ENCODE peak calls at places on chromosomes 1 and 21, in four cellular contexts. A is HL-60, H is K562, L is GM12878. Q is an unnamed sample.

GRCh38 chr1:68116643-68117235 is 66.3 kb upstream of the DIRAS3 start:
- DNase-seq in H (peak; percentile 48), A (peak; percentile 42), L (no peak), Q (no peak)

GRCh38 chr1:207817778-207818751 is 66.2 kb downstream of the CD46 start:
- DNase-seq in A (no peak), H (peak; percentile 77), L (no peak), Q (no peak)

GRCh38 chr21:36846624-36847023 is 119.8 kb downstream of the HLCS start:
- DNase-seq in A (no peak), L (no peak), H (no peak), Q (no peak)

GRCh38 chr1:227490001-227490400 is 73.4 kb upstream of the ZNF678 start:
- DNase-seq in A (no peak), H (peak; percentile 2), L (no peak), Q (no peak)

GRCh38 chr1:155105604-155106011 is 22.1 kb upstream of the EFNA1 start:
- DNase-seq in L (no peak), A (no peak), H (peak; percentile 4), Q (no peak)

GRCh38 chr21:36141513-36141925 is 6.6 kb downstream of the CBR3 start:
- DNase-seq in A (peak; percentile 86), H (peak; percentile 68), L (peak; percentile 53), Q (peak; percentile 43)

GRCh38 chr1:160078392-160079195 is 2.7 kb upstream of the KCNJ9 start:
- DNase-seq in A (peak; percentile 54), H (peak; percentile 76), L (no peak), Q (peak; percentile 61)

GRCh38 chr1:226403522-226404034 is 4.3 kb downstream of the PARP1 start:
- DNase-seq in L (no peak), A (no peak), H (peak; percentile 63), Q (no peak)

GRCh38 chr1:1210726-1211540 is 3.0 kb downstream of the TNFRSF4 start:
- DNase-seq in L (no peak), H (no peak), A (no peak), Q (no peak)

GRCh38 chr1:44649788-44650158 is 24.5 kb downstream of the TMEM53 start:
- DNase-seq in A (no peak), L (no peak), H (no peak), Q (no peak)

GRCh38 chr1:162629077-162629637 is 3.1 kb upstream of the DDR2 start:
- DNase-seq in H (no peak), A (no peak), L (no peak), Q (no peak)

GRCh38 chr1:115654125-115654524 is 12.4 kb downstream of the VANGL1 start:
- DNase-seq in L (no peak), A (no peak), H (peak; percentile 45), Q (no peak)

GRCh38 chr1:9901148-9902059 is 8.7 kb downstream of the CTNNBIP1 start:
- DNase-seq in L (no peak), A (no peak), H (peak; percentile 48), Q (no peak)

GRCh38 chr1:38579056-38579455 is 280.5 kb downstream of the RRAGC start:
- DNase-seq in A (no peak), L (no peak), H (no peak), Q (no peak)

GRCh38 chr1:206551985-206552325 is 44.6 kb downstream of the RASSF5 start:
- DNase-seq in H (no peak), A (no peak), L (no peak), Q (no peak)

GRCh38 chr1:77976433-77977076 is 2.3 kb downstream of the FUBP1 start:
- DNase-seq in H (peak; percentile 22), L (no peak), A (peak; percentile 18), Q (no peak)

GRCh38 chr1:93344886-93345632 is 648 bp upstream of the DR1 start:
- DNase-seq in A (peak; percentile 23), L (no peak), H (no peak), Q (no peak)

GRCh38 chr1:224802596-224802995 is 126.9 kb upstream of the DNAH14 start:
- DNase-seq in H (no peak), L (no peak), A (no peak), Q (no peak)

GRCh38 chr1:224801761-224802490 is 127.5 kb upstream of the DNAH14 start:
- DNase-seq in A (no peak), L (no peak), H (no peak), Q (no peak)

GRCh38 chr1:224799083-224799482 is 130.4 kb upstream of the DNAH14 start:
- DNase-seq in A (no peak), L (no peak), H (no peak), Q (no peak)

GRCh38 chr1:224804220-224804619 is 125.3 kb upstream of the DNAH14 start:
- DNase-seq in L (no peak), H (no peak), A (no peak), Q (no peak)

DNA sequence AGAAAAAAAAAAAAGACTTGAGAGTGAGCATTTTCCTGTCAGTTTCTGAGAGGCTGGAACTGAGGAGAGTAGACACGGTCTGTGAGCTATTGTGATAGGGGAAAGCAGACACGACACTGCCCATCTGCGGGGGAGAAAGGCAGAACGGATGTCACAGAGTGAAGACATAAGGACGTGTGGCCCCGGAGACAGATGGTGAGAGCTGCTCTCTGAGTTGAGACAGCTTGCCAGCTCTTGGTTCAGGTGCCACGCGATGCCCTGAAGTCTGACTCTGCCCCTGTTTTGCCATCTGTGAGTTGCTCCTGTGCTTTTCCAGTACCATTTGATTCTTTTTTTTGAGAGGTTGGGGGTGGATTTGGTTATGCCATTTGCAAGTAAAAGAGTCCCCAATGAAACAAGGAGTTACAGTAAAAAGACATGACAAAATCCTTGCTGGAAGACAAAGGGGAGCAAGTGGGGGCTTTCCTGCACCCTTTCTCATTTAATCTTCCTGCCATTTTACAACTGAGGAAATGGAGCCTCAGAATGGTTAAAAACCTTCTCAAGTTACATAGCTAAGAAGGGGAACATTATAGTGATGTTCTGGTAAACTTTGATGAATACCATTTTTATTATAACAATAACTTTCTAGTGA is 128.9 kb upstream of the DNAH14 start:
- DNase-seq in L (no peak), H (no peak), A (no peak), Q (no peak)
- TF ChIP-seq SPI1 in L (no peak), H (no peak), A (no peak), Q (no peak)

GRCh38 chr21:33418686-33419085 is 15.5 kb downstream of the IFNGR2 start:
- DNase-seq in A (no peak), H (no peak), L (no peak), Q (no peak)

GRCh38 chr21:33421713-33422393 is 18.6 kb downstream of the IFNGR2 start:
- DNase-seq in A (no peak), H (no peak), L (no peak), Q (no peak)

GRCh38 chr21:33414926-33415325 is 11.7 kb downstream of the IFNGR2 start:
- DNase-seq in A (no peak), L (no peak), H (no peak), Q (no peak)

GRCh38 chr21:33424214-33424613 is 21.0 kb downstream of the IFNGR2 start:
- DNase-seq in A (no peak), L (no peak), H (no peak), Q (no peak)

GRCh38 chr21:33419538-33420123 is 16.4 kb downstream of the IFNGR2 start:
- DNase-seq in H (no peak), L (no peak), A (no peak), Q (no peak)
- TF ChIP-seq SPI1 in H (no peak), L (no peak), A (no peak), Q (no peak)

DNA sequence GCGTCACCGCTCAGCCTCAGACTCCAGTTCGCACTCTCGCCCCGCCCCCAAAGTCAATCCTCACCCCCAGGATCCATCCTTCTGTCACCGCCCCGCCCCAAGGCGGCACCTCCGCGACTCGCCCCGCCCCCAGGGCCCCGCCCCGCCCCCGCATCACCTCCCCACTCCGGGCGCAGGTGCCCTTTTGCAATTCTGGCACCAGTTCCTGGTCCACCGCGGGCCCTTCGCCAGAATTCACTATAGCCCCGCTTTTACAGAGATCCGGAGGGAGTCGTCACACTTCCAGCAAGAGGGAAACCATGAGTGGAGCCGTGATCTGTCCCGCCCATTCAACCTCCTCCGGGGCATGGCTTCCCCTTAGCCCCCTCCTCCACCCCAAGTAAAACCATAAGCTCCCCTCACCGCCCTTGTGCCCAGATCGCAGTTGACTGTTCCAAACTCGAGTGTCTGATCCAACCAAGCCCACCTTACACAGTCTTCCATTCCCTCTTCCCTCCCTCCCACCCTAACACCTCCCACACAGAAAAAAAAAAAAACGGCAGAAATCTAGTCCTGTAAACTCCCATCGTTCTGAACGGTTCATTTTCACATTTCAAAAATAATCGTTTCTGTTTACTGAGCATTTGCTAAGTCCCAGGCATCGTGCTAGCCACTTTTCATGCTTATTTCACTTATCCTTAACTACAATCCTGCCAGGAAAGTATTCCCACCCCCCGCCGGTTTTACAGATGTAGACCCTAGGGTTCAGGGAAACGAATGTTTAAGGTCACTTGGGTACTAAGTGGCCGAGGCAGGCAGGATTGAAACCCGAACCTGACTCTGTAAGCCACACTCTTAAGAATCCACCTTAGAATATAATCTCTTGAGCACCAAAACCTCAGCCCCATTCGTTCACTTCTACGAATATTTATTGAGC is 1.3 kb upstream of the CASP9 start:
- DNase-seq in A (no peak), H (no peak), L (peak; percentile 89), Q (no peak)
- TF ChIP-seq SPI1 in A (no peak), H (no peak), L (no peak), Q (no peak)

GRCh38 chr1:98674075-98674781 is 12.7 kb downstream of the SNX7 start:
- DNase-seq in L (no peak), H (no peak), A (no peak), Q (no peak)
- TF ChIP-seq SPI1 in L (no peak), H (no peak), A (no peak), Q (no peak)

GRCh38 chr1:203630697-203631096 is 4.1 kb downstream of the ATP2B4 start:
- DNase-seq in H (no peak), L (no peak), A (no peak), Q (no peak)
- TF ChIP-seq SPI1 in H (no peak), L (no peak), A (no peak), Q (no peak)

GRCh38 chr21:27513016-27513415 is 546.1 kb upstream of the ADAMTS5 start:
- DNase-seq in H (no peak), A (no peak), L (no peak), Q (no peak)
- TF ChIP-seq SPI1 in H (no peak), A (no peak), L (no peak), Q (no peak)

DNA sequence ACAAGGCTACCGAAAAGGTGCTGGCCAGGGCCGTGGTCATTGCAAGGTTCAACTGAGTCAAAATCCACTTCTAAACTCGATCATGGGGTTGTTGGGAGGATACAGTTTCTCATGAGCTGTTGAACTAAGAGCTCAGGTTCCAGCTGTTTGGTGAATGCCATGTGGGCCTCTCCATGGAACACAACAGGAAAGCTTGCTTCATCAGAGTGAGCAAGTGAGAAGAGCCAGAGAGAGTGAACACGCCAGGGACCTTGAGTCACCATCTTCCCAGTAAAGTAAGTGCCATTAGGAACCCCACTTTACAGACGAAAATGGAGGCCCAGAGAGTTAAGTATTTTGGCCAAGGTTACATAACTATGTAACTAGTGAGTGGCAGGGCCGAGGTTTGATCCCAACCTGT is 475.1 kb upstream of the VAMP3 start:
- DNase-seq in L (no peak), A (no peak), H (no peak), Q (no peak)
- TF ChIP-seq SPI1 in L (no peak), A (no peak), H (no peak), Q (no peak)